ENCODE peak calls at places on chromosomes 11 and 22, in six cellular contexts. K, P, V, E, T and W are unnamed samples. For H3K9me3, the result is how much of the 10 kb centered on the place peaks cover.

GRCh38 chr11:77403228-77403627 is 70.7 kb downstream of the PAK1 start:
- DNase-seq in P (no peak), T (no peak), K (no peak), V (no peak), E (peak), W (no peak)

GRCh38 chr11:64893194-64894069 is 15.0 kb upstream of the EHD1 start:
- DNase-seq in V (no peak), T (no peak), E (no peak), K (no peak), P (no peak), W (no peak)

GRCh38 chr22:24101966-24102365 is 79.3 kb upstream of the SUSD2 start:
- DNase-seq in V (no peak), P (no peak), T (no peak), K (no peak), E (peak), W (no peak)

GRCh38 chr22:41471606-41472005 is 2.7 kb downstream of the ACO2 start:
- DNase-seq in T (no peak), V (no peak), E (no peak), K (no peak), P (no peak), W (no peak)

GRCh38 chr22:17941501-17942406 is 82.6 kb downstream of the MICAL3 start:
- DNase-seq in T (no peak), V (no peak), E (no peak), K (no peak), P (no peak), W (no peak)

GRCh38 chr11:117126223-117126965 is 17.7 kb upstream of the PAFAH1B2 start:
- DNase-seq in E (no peak), P (no peak), V (no peak), K (no peak), T (no peak), W (no peak)

GRCh38 chr11:130909650-130910049 is 6.6 kb downstream of the SNX19 start:
- DNase-seq in K (no peak), E (peak), V (peak), T (no peak), P (no peak), W (no peak)

GRCh38 chr11:122785156-122785605 is 53.1 kb upstream of the CRTAM start:
- DNase-seq in V (no peak), P (no peak), T (no peak), K (no peak), E (no peak), W (no peak)

GRCh38 chr11:69362315-69362714 is 68.4 kb downstream of the MYEOV start:
- DNase-seq in K (no peak), V (no peak), P (peak), T (no peak), E (no peak), W (no peak)

GRCh38 chr11:102494216-102494615 is 36.3 kb downstream of the MMP7 start:
- DNase-seq in E (peak), T (no peak), P (no peak), K (no peak), V (peak), W (no peak)

GRCh38 chr22:45170001-45170466 is 6.3 kb downstream of the NUP50 start:
- DNase-seq in K (no peak), T (no peak), V (peak), P (no peak), E (no peak), W (peak)

GRCh38 chr11:86949995-86950993 is 4.9 kb downstream of the FZD4 start:
- DNase-seq in E (peak), T (no peak), P (no peak), K (no peak), V (no peak), W (no peak)

GRCh38 chr22:45709866-45710265 is 38.2 kb downstream of the ATXN10 start:
- DNase-seq in K (no peak), T (no peak), V (peak), P (no peak), E (peak), W (no peak)

GRCh38 chr11:353315-353857 is 15.9 kb upstream of the B4GALNT4 start:
- DNase-seq in E (peak), P (no peak), K (peak), T (no peak), V (no peak), W (no peak)

GRCh38 chr11:103662880-103663279 is 373.6 kb upstream of the DDI1 start:
- DNase-seq in P (no peak), V (no peak), E (no peak), K (no peak), T (no peak), W (no peak)

GRCh38 chr11:31808721-31809542 is 2.2 kb downstream of the PAX6 start:
- DNase-seq in K (no peak), P (no peak), T (peak), E (no peak), V (no peak), W (no peak)

GRCh38 chr11:61066645-61067044 is 35.6 kb upstream of the CD5 start:
- DNase-seq in T (no peak), E (no peak), P (no peak), K (no peak), V (no peak), W (no peak)

GRCh38 chr22:25122136-25122764 is 77.4 kb upstream of the CRYBB3 start:
- DNase-seq in P (no peak), T (no peak), E (no peak), V (no peak), K (no peak), W (no peak)

GRCh38 chr22:36828815-36829214 is 12.0 kb upstream of the PVALB start:
- DNase-seq in E (no peak), T (no peak), P (no peak), V (no peak), K (no peak), W (no peak)

GRCh38 chr22:33921576-33922181 is 1.4 kb upstream of the LARGE1 start:
- DNase-seq in V (peak), P (peak), K (no peak), E (peak), T (peak), W (peak)

GRCh38 chr22:34833982-34834510 is 231.9 kb upstream of the ISX start:
- DNase-seq in K (no peak), P (no peak), V (no peak), T (no peak), E (no peak), W (no peak)

GRCh38 chr22:17077255-17077654 is 7.5 kb upstream of the IL17RA start:
- DNase-seq in P (no peak), E (peak), T (no peak), V (peak), K (no peak), W (no peak)

GRCh38 chr11:69227271-69227670 is 66.7 kb upstream of the MYEOV start:
- DNase-seq in K (no peak), T (peak), E (no peak), P (no peak), V (no peak), W (no peak)

GRCh38 chr22:48829908-48830307 is 997.8 kb downstream of the BRD1 start:
- DNase-seq in T (no peak), K (no peak), V (no peak), P (no peak), E (no peak), W (no peak)

GRCh38 chr22:44245438-44245837 is 64.7 kb downstream of the PARVG start:
- DNase-seq in P (no peak), K (no peak), V (no peak), E (no peak), T (no peak), W (no peak)

GRCh38 chr11:130522284-130522961 is 74.0 kb downstream of the ADAMTS15 start:
- DNase-seq in P (peak), K (peak), E (peak), V (peak), T (peak), W (no peak)

GRCh38 chr11:62540804-62541671 is 5.6 kb downstream of the AHNAK start:
- DNase-seq in K (no peak), T (no peak), V (no peak), E (peak), P (no peak), W (no peak)

GRCh38 chr11:44559207-44559943 is 6.1 kb upstream of the CD82 start:
- DNase-seq in K (no peak), P (no peak), T (no peak), E (no peak), V (no peak), W (no peak)

GRCh38 chr22:36853407-36854099 is 7.3 kb upstream of the NCF4 start:
- DNase-seq in P (peak), K (no peak), V (no peak), T (no peak), E (peak), W (peak)

GRCh38 chr22:46038516-46039430 is 61.8 kb upstream of the WNT7B start:
- DNase-seq in V (no peak), T (no peak), K (peak), E (no peak), P (peak), W (no peak)

GRCh38 chr11:76759092-76759491 is 24.1 kb upstream of the TSKU start:
- DNase-seq in V (no peak), T (no peak), E (no peak), K (no peak), P (no peak), W (no peak)

GRCh38 chr22:44366372-44367310 is 53.9 kb upstream of the SHISAL1 start:
- DNase-seq in V (no peak), T (no peak), E (no peak), K (no peak), P (no peak), W (peak)

GRCh38 chr11:102430158-102430836 is 22.3 kb downstream of the TMEM123 start:
- DNase-seq in P (no peak), E (peak), K (no peak), V (no peak), T (no peak), W (no peak)

GRCh38 chr22:37416806-37417205 is 10.5 kb downstream of the ELFN2 start:
- DNase-seq in T (no peak), P (peak), E (no peak), K (no peak), V (no peak), W (no peak)

GRCh38 chr22:19962909-19963806 is 21.5 kb upstream of the TXNRD2 start:
- DNase-seq in P (no peak), V (peak), T (no peak), E (peak), K (no peak), W (no peak)

GRCh38 chr22:39207141-39208012 is 37.4 kb downstream of the PDGFB start:
- DNase-seq in E (no peak), V (peak), K (no peak), P (no peak), T (no peak), W (no peak)

GRCh38 chr22:19067696-19068348 is 54.4 kb downstream of the DGCR2 start:
- DNase-seq in V (no peak), K (no peak), T (no peak), P (no peak), E (no peak), W (no peak)

GRCh38 chr11:95544095-95544795 is 245.3 kb downstream of the FAM76B start:
- DNase-seq in V (peak), P (no peak), E (peak), T (no peak), K (no peak), W (no peak)

GRCh38 chr11:9073826-9074225 is 17.6 kb downstream of the SCUBE2 start:
- DNase-seq in V (peak), T (no peak), P (no peak), E (no peak), K (no peak), W (no peak)

GRCh38 chr22:47398921-47399790 is 636.7 kb downstream of the TBC1D22A start:
- DNase-seq in P (no peak), E (no peak), T (no peak), K (no peak), V (no peak), W (no peak)
- H3K9me3 ChIP-seq in P (under half), E (under half), T (under half), K (under half), V (under half), W (under half)

GRCh38 chr11:5910521-5910920 is 17.5 kb downstream of the OR52E5 start:
- DNase-seq in P (no peak), K (no peak), E (no peak), V (no peak), T (no peak), W (no peak)
- H3K9me3 ChIP-seq in P (under half), K (under half), E (under half), V (under half), T (under half), W (under half)

GRCh38 chr11:38402063-38402462 is 1804.0 kb upstream of the RAG2 start:
- DNase-seq in T (no peak), V (no peak), P (no peak), K (no peak), E (no peak), W (no peak)
- H3K9me3 ChIP-seq in T (under half), V (under half), P (under half), K (under half), E (under half), W (under half)

GRCh38 chr11:80916180-80916811 is 1475.5 kb upstream of the TENM4 start:
- DNase-seq in P (no peak), K (no peak), V (peak), T (no peak), E (no peak), W (no peak)
- H3K9me3 ChIP-seq in P (under half), K (under half), V (under half), T (under half), E (under half), W (under half)

GRCh38 chr11:96622026-96622634 is 232.3 kb downstream of the JRKL start:
- DNase-seq in V (no peak), E (no peak), K (no peak), T (no peak), P (no peak), W (no peak)
- H3K9me3 ChIP-seq in V (under half), E (under half), K (under half), T (under half), P (under half), W (under half)

DNA sequence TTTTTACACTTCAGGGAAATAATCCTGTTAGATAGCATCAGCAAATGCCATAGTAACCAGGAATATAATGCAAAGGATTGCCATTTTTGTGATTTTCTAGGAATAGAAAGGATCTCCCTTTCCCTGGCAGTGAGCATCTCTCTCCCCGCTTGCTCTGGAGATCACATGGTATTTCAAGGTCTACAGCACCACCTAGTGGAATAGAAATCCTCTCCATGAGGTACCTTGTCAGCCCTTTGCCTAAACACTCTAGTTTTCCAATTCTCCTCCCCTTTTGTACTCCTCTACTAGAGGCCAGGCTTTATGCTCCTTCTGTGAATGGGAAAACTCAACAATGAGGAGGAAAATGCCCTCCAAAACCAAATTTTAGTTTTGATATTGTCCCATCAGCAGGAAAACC is 78.4 kb downstream of the XRRA1 start:
- DNase-seq in T (no peak), K (no peak), E (peak), V (peak), P (peak), W (no peak)
- H3K9me3 ChIP-seq in T (half or more), K (half or more), E (under half), V (under half), P (under half), W (under half)

GRCh38 chr11:132457445-132457844 is 1074.9 kb downstream of the OPCML start:
- DNase-seq in V (no peak), P (no peak), T (no peak), K (no peak), E (no peak), W (no peak)
- H3K9me3 ChIP-seq in V (under half), P (under half), T (under half), K (under half), E (under half), W (under half)

GRCh38 chr22:22908495-22908861 is 20.9 kb downstream of the IGLL5 start:
- DNase-seq in E (no peak), V (no peak), T (no peak), P (no peak), K (no peak), W (no peak)
- H3K9me3 ChIP-seq in E (under half), V (under half), T (under half), P (under half), K (under half), W (under half)